ENCODE peak calls at places on chromosomes 16 and 17, in four cellular contexts. Y is spleen, B is Peyer's patch, U is ascending aorta. F is an unnamed sample.

GRCh38 chr17:61314368-61315078 is 85.1 kb upstream of the TBX2 start:
- DNase-seq in Y (no peak), B (no peak), U (peak; percentile 87), F (no peak)

GRCh38 chr16:87487361-87487924 is 5.4 kb downstream of the ZCCHC14 start:
- DNase-seq in Y (no peak), B (peak; percentile 89), U (no peak), F (peak; percentile 87)

GRCh38 chr16:50889276-50889675 is 147.4 kb downstream of the CYLD start:
- DNase-seq in Y (no peak), B (no peak), U (peak; percentile 25), F (no peak)

GRCh38 chr17:1762906-1763829 is 1.3 kb downstream of the SERPINF1 start:
- DNase-seq in Y (no peak), B (peak; percentile 75), U (no peak), F (no peak)

GRCh38 chr16:66457888-66458287 is 30.8 kb downstream of the BEAN1 start:
- DNase-seq in Y (peak; percentile 23), B (no peak), U (no peak), F (no peak)

GRCh38 chr16:68345351-68345810 is 34.6 kb downstream of the PRMT7 start:
- DNase-seq in Y (no peak), B (no peak), U (no peak), F (no peak)

GRCh38 chr17:59425085-59425901 is 93.8 kb downstream of the YPEL2 start:
- DNase-seq in Y (no peak), B (no peak), U (peak; percentile 83), F (no peak)

GRCh38 chr16:1825381-1825863 is 1.2 kb downstream of the HAGH start:
- DNase-seq in Y (no peak), B (peak; percentile 48), U (no peak), F (no peak)

GRCh38 chr17:53454337-53454736 is 368.4 kb upstream of the KIF2B start:
- DNase-seq in Y (no peak), B (no peak), U (no peak), F (no peak)

GRCh38 chr16:7268182-7268581 is 64.5 kb upstream of the RBFOX1 start:
- DNase-seq in Y (no peak), B (no peak), U (no peak), F (peak; percentile 7)

GRCh38 chr16:87344931-87345631 is 27.9 kb upstream of the C16orf95 start:
- DNase-seq in Y (no peak), B (peak; percentile 60), U (no peak), F (no peak)

GRCh38 chr16:9469512-9469911 is 378.1 kb downstream of the HAPSTR1 start:
- DNase-seq in Y (no peak), B (no peak), U (no peak), F (peak; percentile 50)

GRCh38 chr17:58219007-58219788 is at the start of gene MKS1:
- DNase-seq in Y (peak; percentile 98), B (peak; percentile 97), U (peak; percentile 97), F (peak; percentile 92)

GRCh38 chr17:40472733-40473452 is 28.5 kb downstream of the TNS4 start:
- DNase-seq in Y (no peak), B (no peak), U (no peak), F (peak; percentile 76)

GRCh38 chr17:21510686-21511367 is 134.7 kb downstream of the KCNJ12 start:
- DNase-seq in Y (no peak), B (no peak), U (no peak), F (no peak)

GRCh38 chr17:77459018-77459755 is 318.4 kb downstream of the SEC14L1 start:
- DNase-seq in Y (no peak), B (no peak), U (no peak), F (no peak)

GRCh38 chr17:20721151-20721550 is 141.6 kb downstream of the CDRT15L2 start:
- DNase-seq in Y (no peak), B (no peak), U (no peak), F (no peak)

GRCh38 chr17:39730095-39730921 is at the start of gene MIEN1:
- DNase-seq in Y (peak; percentile 98), B (peak; percentile 97), U (peak; percentile 95), F (no peak)

GRCh38 chr17:80836658-80836965 is 155.0 kb upstream of the CHMP6 start:
- DNase-seq in Y (no peak), B (no peak), U (no peak), F (no peak)

GRCh38 chr16:85372627-85373372 is 240.3 kb upstream of the GSE1 start:
- DNase-seq in Y (no peak), B (no peak), U (peak; percentile 91), F (peak; percentile 55)

GRCh38 chr16:69494993-69495392 is 70.6 kb downstream of the CYB5B start:
- DNase-seq in Y (no peak), B (no peak), U (no peak), F (peak; percentile 16)

GRCh38 chr16:28532940-28533647 is 5.7 kb downstream of the NUPR1 start:
- DNase-seq in Y (no peak), B (no peak), U (no peak), F (no peak)

GRCh38 chr17:67700037-67700436 is 17.7 kb upstream of the NOL11 start:
- DNase-seq in Y (no peak), B (no peak), U (no peak), F (no peak)

GRCh38 chr17:77704048-77704815 is 254.3 kb upstream of the TNRC6C start:
- DNase-seq in Y (no peak), B (no peak), U (peak; percentile 33), F (no peak)

GRCh38 chr16:65600629-65601028 is 478.8 kb upstream of the CDH11 start:
- DNase-seq in Y (no peak), B (no peak), U (no peak), F (no peak)

GRCh38 chr16:29107299-29107698 is 122.4 kb downstream of the LAT start:
- DNase-seq in Y (no peak), B (no peak), U (no peak), F (peak; percentile 69)

GRCh38 chr17:14582996-14583395 is 282.1 kb downstream of the HS3ST3B1 start:
- DNase-seq in Y (no peak), B (no peak), U (no peak), F (no peak)

GRCh38 chr17:7887038-7887481 is 1.5 kb upstream of the CHD3 start:
- DNase-seq in Y (no peak), B (no peak), U (no peak), F (no peak)

GRCh38 chr16:48462146-48462740 is 77.0 kb upstream of the SIAH1 start:
- DNase-seq in Y (no peak), B (no peak), U (no peak), F (no peak)

GRCh38 chr16:30112197-30113030 is 923 bp downstream of the GDPD3 start:
- DNase-seq in Y (peak; percentile 89), B (peak; percentile 87), U (peak; percentile 79), F (peak; percentile 75)

GRCh38 chr16:70730944-70731343 is 45.1 kb upstream of the MTSS2 start:
- DNase-seq in Y (no peak), B (no peak), U (no peak), F (no peak)

GRCh38 chr16:71542377-71542776 is 16.2 kb downstream of the CHST4 start:
- DNase-seq in Y (peak; percentile 75), B (peak; percentile 61), U (no peak), F (peak; percentile 79)

GRCh38 chr17:83080641-83081560 is 1.5 kb downstream of the METRNL start:
- DNase-seq in Y (peak; percentile 93), B (peak; percentile 79), U (no peak), F (no peak)

GRCh38 chr17:75525806-75526554 is 483 bp downstream of the LLGL2 start:
- DNase-seq in Y (peak; percentile 85), B (peak; percentile 78), U (no peak), F (peak; percentile 35)

GRCh38 chr17:63423251-63423950 is 22.7 kb downstream of the CYB561 start:
- DNase-seq in Y (no peak), B (no peak), U (peak; percentile 53), F (no peak)

GRCh38 chr17:34443832-34444469 is 80.9 kb upstream of the CCL1 start:
- DNase-seq in Y (peak; percentile 40), B (no peak), U (no peak), F (peak; percentile 35)
- TF ChIP-seq CTCF in Y (peak; percentile 25), B (no peak), U (no peak), F (no peak)

DNA sequence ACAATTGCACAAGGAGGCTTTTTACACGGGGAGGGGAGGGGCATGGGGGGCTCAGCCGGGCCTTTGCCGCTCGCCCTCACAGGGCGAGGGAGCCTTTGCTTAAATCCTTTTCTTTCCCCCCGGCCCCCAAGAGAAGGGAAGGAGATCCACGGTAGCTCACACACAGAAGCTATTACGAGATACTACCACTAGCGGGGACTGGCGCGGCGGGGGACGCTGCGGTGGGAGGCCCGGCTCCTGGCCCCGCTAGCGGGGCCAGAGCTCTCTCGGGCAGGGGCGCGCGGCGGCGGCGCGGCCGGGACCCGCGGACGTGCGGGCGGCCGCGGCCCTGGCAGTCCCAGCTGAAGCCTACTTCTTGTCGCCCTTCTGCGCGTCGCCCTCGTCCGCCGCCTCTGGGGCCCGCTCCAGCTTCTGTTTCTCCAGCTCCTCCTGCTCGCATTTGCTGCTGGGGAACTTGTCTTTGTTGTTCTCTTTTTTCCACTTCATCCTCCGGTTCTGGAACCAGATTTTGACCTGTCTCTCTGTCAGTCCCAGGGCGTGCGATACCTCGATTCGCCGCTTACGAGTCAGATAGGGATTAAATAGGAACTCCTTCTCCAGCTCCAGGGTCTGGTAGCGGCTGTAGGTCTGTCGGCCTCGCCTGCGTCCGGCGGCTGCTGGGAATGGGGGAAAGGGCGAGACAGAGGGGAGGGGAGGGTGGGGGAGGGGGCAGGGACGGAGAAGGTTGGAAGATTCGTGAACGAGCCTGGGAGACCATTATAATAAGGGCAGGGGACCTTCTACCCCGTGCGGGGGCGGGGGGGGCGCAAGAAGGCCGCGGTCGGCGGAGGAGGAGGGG is 2.0 kb downstream of the HOXB8 start:
- DNase-seq in Y (peak; percentile 47), B (peak; percentile 71), U (no peak), F (no peak)
- TF ChIP-seq CTCF in Y (peak; percentile 54), B (peak; percentile 36), U (no peak), F (peak; percentile 44)

GRCh38 chr16:53052519-53053501 is at the start of gene CHD9NB:
- DNase-seq in Y (no peak), B (peak; percentile 69), U (peak; percentile 74), F (peak; percentile 78)
- TF ChIP-seq CTCF in Y (no peak), B (no peak), U (no peak), F (no peak)

DNA sequence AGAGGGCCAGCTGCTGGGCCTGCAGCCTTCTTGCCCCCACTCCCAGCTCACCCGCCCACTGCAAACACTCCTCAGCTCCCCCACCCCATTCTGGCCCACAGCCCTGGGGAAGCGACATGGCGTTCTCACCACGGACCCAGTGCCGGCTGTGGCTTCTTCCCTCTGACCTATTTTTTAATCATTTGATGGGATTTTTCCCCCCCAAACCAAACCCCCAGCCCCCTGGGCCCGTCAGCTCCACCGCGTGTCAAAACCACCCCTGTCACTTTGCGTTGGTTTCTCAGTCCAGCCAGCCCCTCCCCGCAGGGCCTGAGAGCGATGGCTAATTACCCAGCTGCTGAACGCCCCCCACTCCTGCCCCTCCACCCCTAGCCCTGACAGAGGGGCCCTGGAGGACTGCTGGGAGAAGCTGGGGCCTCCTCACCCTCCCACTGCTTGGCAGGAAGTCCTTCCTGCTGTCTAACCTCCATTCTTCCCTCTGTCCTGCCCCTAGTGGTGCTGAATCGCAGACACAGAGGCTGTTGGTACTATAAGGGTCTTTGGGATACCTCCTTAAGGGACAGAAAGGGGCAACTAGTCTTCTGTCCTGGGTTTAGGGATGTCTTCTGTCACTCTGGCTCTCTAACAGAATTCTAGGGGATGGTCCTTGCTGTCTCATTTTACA is 7.5 kb upstream of the TBX21 start:
- DNase-seq in Y (no peak), B (no peak), U (no peak), F (no peak)
- TF ChIP-seq CTCF in Y (no peak), B (no peak), U (no peak), F (no peak)

DNA sequence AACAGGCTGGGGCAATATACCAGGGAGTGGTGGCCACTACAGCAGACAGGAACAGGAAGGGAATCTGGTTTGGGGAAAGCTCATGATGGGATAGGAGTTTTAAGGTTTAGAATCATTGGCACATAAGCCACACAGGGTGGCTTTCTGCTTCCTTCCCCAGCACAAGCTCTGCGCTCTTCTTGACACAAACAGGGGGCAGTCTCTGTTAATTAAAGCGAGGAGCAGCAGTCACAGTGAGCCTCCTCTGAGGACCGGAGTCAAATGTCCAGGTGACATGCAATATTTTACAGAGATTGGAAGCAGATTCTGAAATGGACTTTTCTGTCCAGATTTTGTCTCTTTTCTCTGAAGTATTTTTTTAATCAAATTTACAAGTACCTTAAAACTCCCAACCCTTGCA is 2.8 kb upstream of the SHISA9 start:
- DNase-seq in Y (no peak), B (no peak), U (no peak), F (no peak)
- TF ChIP-seq CTCF in Y (no peak), B (no peak), U (no peak), F (no peak)